ENCODE peak calls at places on chromosome 2, in five cellular contexts. V is WERI-Rb-1, X is fibroblast of lung, H is endodermal cell, A is GM23338. G is an unnamed sample. For H3K36me3, the result is how much of the 10 kb centered on the place peaks cover.

GRCh38 chr2:233832869-233833812 is 21.2 kb downstream of the HJURP start:
- DNase-seq in V (peak), H (peak), A (peak), X (peak), G (peak)

GRCh38 chr2:9211496-9211895 is 4.9 kb downstream of the ASAP2 start:
- DNase-seq in X (no peak), H (no peak), V (no peak), A (no peak), G (no peak)

GRCh38 chr2:79887747-79888374 is 375.0 kb downstream of the CTNNA2 start:
- DNase-seq in H (peak), X (peak), A (peak), V (peak), G (peak)

GRCh38 chr2:194383404-194383803 is 1273.6 kb upstream of the SLC39A10 start:
- DNase-seq in X (peak), V (no peak), H (no peak), A (peak), G (no peak)

GRCh38 chr2:19355931-19356544 is 2.4 kb downstream of the OSR1 start:
- DNase-seq in V (no peak), A (peak), H (no peak), X (peak), G (peak)

GRCh38 chr2:18804540-18804939 is 215.2 kb upstream of the NT5C1B start:
- DNase-seq in A (no peak), V (no peak), H (no peak), X (no peak), G (no peak)

GRCh38 chr2:28390857-28391563 is 1.6 kb upstream of the FOSL2 start:
- DNase-seq in X (no peak), A (peak), H (peak), V (peak), G (peak)

GRCh38 chr2:63874204-63875134 is 32.8 kb downstream of the UGP2 start:
- DNase-seq in A (no peak), X (no peak), H (no peak), V (no peak), G (no peak)

GRCh38 chr2:179860255-179861026 is 971 bp downstream of the ZNF385B start:
- DNase-seq in X (no peak), H (peak), A (peak), V (peak), G (peak)

GRCh38 chr2:139175510-139175909 is 395.3 kb upstream of the NXPH2 start:
- DNase-seq in H (no peak), V (no peak), X (no peak), A (no peak), G (no peak)

GRCh38 chr2:158113896-158114295 is 12.2 kb downstream of the UPP2 start:
- DNase-seq in V (no peak), H (no peak), A (no peak), X (no peak), G (no peak)

GRCh38 chr2:24101992-24102391 is 17.4 kb upstream of the TP53I3 start:
- DNase-seq in A (no peak), V (no peak), X (no peak), H (no peak), G (no peak)

GRCh38 chr2:24105816-24106215 is 17.3 kb downstream of the PFN4 start:
- DNase-seq in A (no peak), H (no peak), V (no peak), X (no peak), G (no peak)

GRCh38 chr2:24104906-24105305 is 18.2 kb downstream of the PFN4 start:
- DNase-seq in A (no peak), X (no peak), H (no peak), V (no peak), G (no peak)

GRCh38 chr2:24104110-24104650 is 19.0 kb downstream of the PFN4 start:
- DNase-seq in A (no peak), X (no peak), V (no peak), H (no peak), G (no peak)

DNA sequence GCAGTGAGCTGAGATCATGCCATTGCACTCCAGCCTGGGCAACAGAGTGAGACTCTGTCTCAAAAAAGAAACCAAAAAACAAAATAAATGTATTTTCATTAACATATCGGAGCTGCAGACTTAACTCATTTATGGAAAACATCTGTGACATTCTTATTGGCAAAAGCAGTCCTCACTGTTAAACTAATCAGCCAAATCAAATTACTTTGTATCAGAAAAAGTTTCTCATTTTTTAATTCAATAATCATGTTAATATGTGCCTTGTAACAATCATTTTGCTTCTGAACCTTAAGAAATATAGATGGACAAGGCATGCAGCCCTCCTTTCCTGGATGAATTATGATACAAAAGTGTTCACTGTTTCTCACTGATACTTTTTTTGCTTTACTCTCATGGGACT is 18.0 kb upstream of the TP53I3 start:
- DNase-seq in A (no peak), X (no peak), H (no peak), V (no peak), G (no peak)
- H3K4me3 ChIP-seq in A (no peak), X (no peak), H (no peak), V (no peak), G (no peak)

DNA sequence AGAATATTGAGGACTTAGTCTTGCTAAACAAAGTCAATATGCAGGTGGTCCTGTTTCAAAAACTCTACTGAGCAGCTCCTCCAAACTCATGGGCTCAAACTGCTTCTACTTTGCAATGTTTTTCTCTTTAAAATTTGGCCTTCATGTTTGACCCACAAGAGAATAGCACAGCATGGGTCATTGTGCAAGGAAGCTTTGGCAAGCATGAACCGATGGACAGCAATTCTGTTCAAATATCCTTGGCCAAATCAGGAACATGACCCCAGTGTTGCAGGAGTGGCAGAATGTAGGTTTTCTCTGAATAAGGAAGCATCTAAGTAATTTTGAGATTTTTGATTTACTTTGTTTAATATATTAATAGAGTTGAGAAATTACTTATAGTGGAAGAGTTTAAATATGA is 477.9 kb downstream of the KCNJ3 start:
- DNase-seq in X (no peak), A (no peak), H (no peak), V (no peak), G (no peak)
- H3K36me3 ChIP-seq in X (under half), A (under half), H (under half), V (under half), G (under half)

DNA sequence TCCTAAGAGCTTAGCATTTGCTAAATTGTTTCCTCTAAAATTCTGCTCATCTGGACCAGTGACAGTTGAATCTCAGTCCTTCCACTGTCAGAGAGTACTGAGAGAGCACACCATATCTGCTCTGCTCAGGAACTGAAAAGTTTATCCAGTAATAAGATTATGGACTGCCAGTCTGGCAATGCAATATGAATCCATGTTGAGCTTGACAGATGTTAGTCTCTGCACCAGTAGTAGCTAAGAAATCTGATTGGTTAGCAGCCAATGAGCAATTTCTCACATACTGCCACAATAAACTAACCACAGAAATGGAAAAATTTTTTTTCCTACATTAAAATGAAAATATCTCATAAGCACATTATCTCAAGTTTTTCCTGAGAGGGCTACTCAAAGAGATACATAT is 2.3 kb downstream of the PRKD3 start:
- DNase-seq in H (no peak), A (no peak), X (peak), V (no peak), G (no peak)
- H3K4me3 ChIP-seq in H (peak), A (peak), X (peak), V (peak), G (no peak)

DNA sequence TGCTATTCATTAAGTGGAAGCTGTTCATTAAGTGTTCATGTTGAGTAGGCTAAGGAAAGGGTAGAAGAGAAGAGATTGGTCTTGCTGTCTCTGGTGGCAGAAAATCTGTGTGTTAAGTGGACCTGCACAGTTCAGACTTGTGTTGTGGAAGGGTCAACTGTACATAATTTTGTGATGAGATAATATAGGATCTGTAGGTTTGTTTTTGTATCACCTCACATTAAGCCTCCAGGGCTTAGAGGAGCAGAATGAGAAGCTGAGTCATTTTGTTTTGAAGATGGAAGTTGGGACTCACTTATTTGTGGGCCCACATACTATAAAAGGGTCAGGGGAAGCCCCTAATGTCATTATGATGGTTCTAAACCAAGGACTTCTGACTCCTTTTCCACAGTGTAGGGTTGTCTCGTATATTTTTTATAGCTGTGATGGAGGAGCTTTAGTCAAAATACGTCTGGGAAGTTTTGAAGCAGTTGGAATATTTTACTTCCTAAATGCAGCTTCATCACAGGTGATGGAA is 18.2 kb downstream of the PMS1 start:
- DNase-seq in A (no peak), H (no peak), V (no peak), X (no peak), G (no peak)
- H3K36me3 ChIP-seq in A (under half), H (half or more), V (half or more), X (under half), G (under half)

GRCh38 chr2:37575780-37576179 is 95.7 kb downstream of the CDC42EP3 start:
- DNase-seq in A (no peak), H (no peak), V (no peak), X (no peak), G (no peak)

GRCh38 chr2:37571571-37572136 is 99.8 kb downstream of the CDC42EP3 start:
- DNase-seq in X (no peak), V (no peak), A (no peak), H (no peak), G (no peak)

GRCh38 chr2:37576831-37577230 is 94.6 kb downstream of the CDC42EP3 start:
- DNase-seq in V (no peak), H (no peak), A (no peak), X (no peak), G (no peak)

GRCh38 chr2:37573406-37573805 is 98.0 kb downstream of the CDC42EP3 start:
- DNase-seq in V (no peak), X (peak), H (no peak), A (no peak), G (no peak)

GRCh38 chr2:37573818-37574388 is 97.5 kb downstream of the CDC42EP3 start:
- DNase-seq in A (no peak), X (peak), H (no peak), V (no peak), G (no peak)
- H3K4me3 ChIP-seq in A (no peak), X (no peak), H (no peak), V (no peak), G (no peak)

DNA sequence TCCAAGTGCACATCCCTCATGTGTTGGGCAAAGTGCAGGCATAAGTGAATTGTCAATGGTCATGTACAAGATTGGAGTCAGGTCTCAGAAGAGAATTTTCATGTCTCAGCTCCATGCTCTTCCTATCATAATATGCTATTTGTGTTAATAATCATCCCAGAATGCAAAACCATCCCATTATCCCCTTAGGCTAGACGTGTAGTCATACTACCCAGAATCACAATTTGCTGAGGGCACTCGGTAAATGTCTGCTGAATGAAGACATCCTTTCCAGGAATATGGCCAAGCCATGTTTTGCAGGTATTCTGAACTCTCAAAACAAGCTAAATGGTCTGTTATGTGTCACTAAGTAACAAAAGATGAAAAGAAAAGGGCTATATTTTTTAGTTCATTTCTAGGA is 263.8 kb downstream of the RAD51AP2 start:
- DNase-seq in X (no peak), V (no peak), H (no peak), A (no peak), G (no peak)
- H3K36me3 ChIP-seq in X (under half), V (under half), H (under half), A (under half), G (under half)

GRCh38 chr2:70118798-70119454 is 31.6 kb downstream of the PCBP1 start:
- DNase-seq in A (peak), V (peak), X (no peak), H (peak), G (peak)
- H3K4me3 ChIP-seq in A (peak), V (no peak), X (no peak), H (no peak), G (no peak)

G was measured in H7.